ENCODE peak calls at places on chromosomes 6 and 20, in six cellular contexts. S, A, Q, M, O and X are unnamed samples.

GRCh38 chr6:143962644-143962929 is 45.5 kb downstream of the PLAGL1 start:
- DNase-seq in Q (no peak), M (peak), A (no peak), O (no peak), S (no peak), X (no peak)

GRCh38 chr20:38164624-38165088 is 414 bp downstream of the TGM2 start:
- DNase-seq in M (no peak), O (peak), S (no peak), A (no peak), Q (no peak), X (no peak)

GRCh38 chr6:116847234-116847633 is 18.4 kb upstream of the GPRC6A start:
- DNase-seq in S (no peak), O (no peak), M (no peak), Q (no peak), A (no peak), X (no peak)

GRCh38 chr6:143775326-143775725 is 67.8 kb upstream of the LTV1 start:
- DNase-seq in M (no peak), Q (no peak), S (no peak), O (no peak), A (no peak), X (no peak)

GRCh38 chr20:62269871-62270270 is 31.6 kb downstream of the OSBPL2 start:
- DNase-seq in A (no peak), Q (no peak), O (no peak), M (no peak), S (no peak), X (no peak)

GRCh38 chr20:3133156-3133555 is 26.5 kb downstream of the FASTKD5 start:
- DNase-seq in O (no peak), A (no peak), M (no peak), S (no peak), Q (no peak), X (no peak)

GRCh38 chr6:145820000-145820399 is 5.4 kb upstream of the FBXO30 start:
- DNase-seq in Q (no peak), O (no peak), M (no peak), A (no peak), S (no peak), X (no peak)

GRCh38 chr6:154382707-154383106 is 26.1 kb upstream of the IPCEF1 start:
- DNase-seq in S (no peak), M (no peak), Q (no peak), O (no peak), A (no peak), X (no peak)

GRCh38 chr6:56026461-56027180 is 151.2 kb upstream of the BMP5 start:
- DNase-seq in Q (no peak), S (no peak), O (no peak), A (no peak), M (peak), X (no peak)

GRCh38 chr6:32439708-32440214 is at the start of gene HLA-DRA:
- DNase-seq in O (no peak), Q (no peak), S (no peak), M (peak), A (no peak), X (no peak)
- H3K27ac ChIP-seq in O (peak), Q (peak), S (peak), M (no peak), A (peak), X (no peak)

GRCh38 chr20:57662028-57662312 is 41.7 kb upstream of the ZBP1 start:
- DNase-seq in S (no peak), M (no peak), Q (peak), O (peak), A (no peak), X (no peak)
- H3K27ac ChIP-seq in S (no peak), M (no peak), Q (no peak), O (no peak), A (no peak), X (no peak)

GRCh38 chr6:170280689-170281045 is 10.2 kb downstream of the DLL1 start:
- DNase-seq in M (no peak), Q (no peak), A (no peak), O (no peak), S (no peak), X (no peak)
- H3K27ac ChIP-seq in M (no peak), Q (no peak), A (peak), O (peak), S (peak), X (no peak)

GRCh38 chr6:32109765-32110160 is 625 bp upstream of the TNXB start:
- DNase-seq in S (no peak), M (no peak), A (no peak), O (no peak), Q (no peak), X (no peak)
- H3K27ac ChIP-seq in S (peak), M (no peak), A (peak), O (peak), Q (peak), X (no peak)

GRCh38 chr6:158608221-158608620 is 36.3 kb downstream of the DYNLT1 start:
- DNase-seq in M (no peak), Q (no peak), A (no peak), S (no peak), O (no peak), X (no peak)

GRCh38 chr6:158611600-158612041 is 32.9 kb downstream of the DYNLT1 start:
- DNase-seq in M (no peak), A (no peak), O (no peak), Q (peak), S (no peak), X (no peak)

GRCh38 chr6:158609455-158610155 is 34.9 kb downstream of the DYNLT1 start:
- DNase-seq in A (no peak), S (no peak), M (no peak), O (no peak), Q (no peak), X (no peak)

GRCh38 chr6:158610319-158610968 is 34.1 kb downstream of the DYNLT1 start:
- DNase-seq in Q (no peak), A (no peak), M (no peak), O (no peak), S (no peak), X (no peak)

DNA sequence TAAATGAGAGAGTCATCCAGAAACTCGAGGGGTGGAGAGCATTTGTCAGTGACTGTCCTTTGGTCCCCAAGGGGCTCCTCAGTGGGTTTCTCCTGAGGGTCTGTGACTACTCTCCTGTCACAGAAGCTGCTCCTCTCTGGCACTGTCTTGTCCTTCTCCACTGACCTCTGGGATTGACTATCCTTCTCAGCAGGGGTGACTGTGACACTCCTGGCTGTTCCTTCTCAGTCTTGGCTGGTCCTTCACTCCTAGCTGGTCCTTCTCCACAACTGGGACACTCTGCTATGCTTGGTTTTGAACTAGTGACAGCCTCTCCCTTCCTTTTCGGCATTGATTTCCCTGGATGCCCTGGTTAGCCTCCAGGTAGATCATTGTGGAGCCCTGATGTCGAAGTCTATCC is 33.5 kb downstream of the DYNLT1 start:
- DNase-seq in S (no peak), Q (no peak), A (no peak), O (no peak), M (no peak), X (no peak)
- H3K27ac ChIP-seq in S (no peak), Q (peak), A (no peak), O (no peak), M (no peak), X (peak)

GRCh38 chr20:11457476-11457875 is 460.2 kb upstream of the BTBD3 start:
- DNase-seq in S (no peak), Q (no peak), A (no peak), O (no peak), M (peak), X (no peak)

GRCh38 chr20:11452326-11452725 is 465.4 kb upstream of the BTBD3 start:
- DNase-seq in S (no peak), O (no peak), Q (no peak), A (no peak), M (peak), X (no peak)

GRCh38 chr20:11451793-11452291 is 465.9 kb upstream of the BTBD3 start:
- DNase-seq in O (no peak), M (peak), Q (no peak), S (no peak), A (no peak), X (no peak)

GRCh38 chr20:11453430-11453829 is 464.3 kb upstream of the BTBD3 start:
- DNase-seq in M (peak), O (no peak), A (no peak), Q (no peak), S (no peak), X (peak)

GRCh38 chr20:11454966-11455799 is 462.5 kb upstream of the BTBD3 start:
- DNase-seq in M (peak), S (no peak), O (no peak), A (no peak), Q (no peak), X (peak)
- H3K27ac ChIP-seq in M (peak), S (peak), O (no peak), A (no peak), Q (no peak), X (peak)

DNA sequence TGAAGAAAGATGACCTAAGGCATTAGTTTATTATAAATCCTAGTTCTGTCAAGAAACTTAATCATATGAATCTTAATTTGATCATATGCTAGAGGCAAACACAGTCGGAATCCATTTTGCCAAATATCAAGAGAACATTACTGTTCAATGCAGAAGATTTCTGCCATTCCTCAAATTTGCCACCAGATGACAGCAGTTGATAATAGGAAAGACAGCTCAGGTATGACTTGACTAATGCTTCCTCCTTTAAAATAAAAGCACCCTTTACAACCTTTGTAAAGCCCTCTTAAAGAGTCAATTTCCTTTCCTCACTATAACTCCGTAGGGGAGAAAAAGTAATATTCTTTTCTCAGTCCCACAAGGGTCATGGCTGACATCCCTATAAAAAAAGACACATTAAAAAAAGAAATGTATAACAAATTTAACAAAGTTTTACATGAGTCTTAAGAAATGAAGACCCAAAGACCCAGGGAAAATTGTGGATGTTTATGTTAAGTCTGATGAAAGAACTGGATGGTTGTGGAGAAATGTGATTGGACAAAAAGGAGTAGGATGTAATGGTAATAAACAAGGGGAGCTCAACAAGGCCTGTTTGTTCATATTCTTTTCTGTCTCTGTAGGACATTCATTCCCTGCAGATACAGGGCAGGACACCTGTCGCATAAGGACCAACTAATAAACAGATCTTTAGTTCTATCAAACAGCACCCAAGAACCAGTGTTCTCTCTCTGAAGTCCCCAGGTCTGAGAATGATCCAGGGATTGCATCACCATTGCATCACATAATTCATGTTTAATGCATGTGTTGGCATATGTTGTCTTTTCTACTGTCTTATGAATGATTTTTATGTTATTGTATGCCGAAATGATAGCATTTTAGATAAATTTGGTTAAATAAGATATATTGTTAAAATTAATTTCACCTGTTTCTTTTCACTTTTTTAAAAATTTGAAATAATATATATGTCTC is 23.0 kb upstream of the IL17A start:
- DNase-seq in M (no peak), O (no peak), Q (no peak), S (no peak), A (no peak), X (no peak)
- H3K27ac ChIP-seq in M (no peak), O (no peak), Q (no peak), S (no peak), A (no peak), X (no peak)